ENCODE peak calls at places on chromosome 21, in five cellular contexts. T is K562, U is SK-N-SH, O is HepG2, Y is H1. B is an unnamed sample.

GRCh38 chr21:41966872-41967621 is 13.2 kb upstream of the C2CD2 start:
- DNase-seq in T (no peak), Y (peak), U (no peak), O (no peak), B (no peak)

GRCh38 chr21:42332557-42332956 is 17.3 kb upstream of the TFF3 start:
- DNase-seq in T (no peak), O (no peak), Y (no peak), U (no peak), B (no peak)

GRCh38 chr21:27425574-27425973 is 458.7 kb upstream of the ADAMTS5 start:
- DNase-seq in O (no peak), T (no peak), Y (no peak), U (peak), B (no peak)

GRCh38 chr21:20020032-20020431 is 978.2 kb upstream of the NCAM2 start:
- DNase-seq in T (no peak), Y (no peak), U (no peak), O (no peak), B (no peak)

GRCh38 chr21:26707241-26707640 is 134.2 kb upstream of the CYYR1 start:
- DNase-seq in O (no peak), Y (no peak), T (no peak), U (no peak), B (no peak)

GRCh38 chr21:28283652-28284490 is 708.8 kb downstream of the LTN1 start:
- DNase-seq in Y (no peak), O (peak), U (peak), T (no peak), B (no peak)

GRCh38 chr21:42122808-42123207 is 51.7 kb downstream of the UMODL1 start:
- DNase-seq in O (no peak), T (no peak), U (no peak), Y (no peak), B (no peak)

GRCh38 chr21:42663860-42664535 is 10.6 kb downstream of the PDE9A start:
- DNase-seq in T (no peak), U (no peak), Y (no peak), O (no peak), B (no peak)

GRCh38 chr21:42343556-42343955 is 7.2 kb downstream of the TFF2 start:
- DNase-seq in U (no peak), Y (no peak), O (no peak), T (no peak), B (no peak)

GRCh38 chr21:42617476-42617875 is 35.9 kb upstream of the PDE9A start:
- DNase-seq in O (no peak), Y (no peak), U (peak), T (no peak), B (no peak)

GRCh38 chr21:41545500-41546359 is 37.8 kb upstream of the TMPRSS2 start:
- DNase-seq in U (no peak), T (no peak), Y (no peak), O (no peak), B (peak)

GRCh38 chr21:42737969-42738590 is 84.7 kb downstream of the PDE9A start:
- DNase-seq in U (no peak), O (peak), Y (no peak), T (no peak), B (no peak)

GRCh38 chr21:38243732-38244406 is 12.9 kb upstream of the KCNJ15 start:
- DNase-seq in U (no peak), Y (no peak), T (no peak), O (no peak), B (peak)

GRCh38 chr21:46667735-46668380 is 32.4 kb downstream of the PRMT2 start:
- DNase-seq in U (peak), O (peak), T (no peak), Y (peak), B (no peak)

GRCh38 chr21:41536076-41536826 is 28.3 kb upstream of the TMPRSS2 start:
- DNase-seq in T (no peak), Y (no peak), U (no peak), O (no peak), B (no peak)

GRCh38 chr21:26405071-26405470 is 168.0 kb downstream of the CYYR1 start:
- DNase-seq in U (no peak), T (no peak), O (no peak), Y (no peak), B (no peak)

GRCh38 chr21:41460578-41461527 is 34.8 kb downstream of the MX1 start:
- DNase-seq in U (peak), O (peak), Y (peak), T (peak), B (no peak)

GRCh38 chr21:20994790-20995189 is 3.4 kb upstream of the NCAM2 start:
- DNase-seq in U (no peak), T (no peak), Y (no peak), O (no peak), B (no peak)

GRCh38 chr21:42370894-42371654 is 4.7 kb upstream of the TFF1 start:
- DNase-seq in O (no peak), T (peak), U (no peak), Y (no peak), B (no peak)

GRCh38 chr21:42818328-42818749 is 61.0 kb downstream of the WDR4 start:
- DNase-seq in U (peak), T (peak), Y (peak), O (peak), B (no peak)

GRCh38 chr21:28644762-28645161 is 347.9 kb downstream of the LTN1 start:
- DNase-seq in Y (no peak), T (no peak), U (no peak), O (no peak), B (no peak)

GRCh38 chr21:42213082-42213774 is 5.7 kb upstream of the ABCG1 start:
- DNase-seq in Y (no peak), O (no peak), U (no peak), T (no peak), B (no peak)

GRCh38 chr21:46617267-46618051 is 12.6 kb upstream of the S100B start:
- DNase-seq in T (no peak), O (no peak), U (no peak), Y (no peak), B (no peak)

GRCh38 chr21:41681939-41682718 is 84.7 kb downstream of the RIPK4 start:
- DNase-seq in U (no peak), T (no peak), Y (no peak), O (no peak), B (no peak)

GRCh38 chr21:42019101-42019605 is 9.0 kb upstream of the ZBTB21 start:
- DNase-seq in U (no peak), O (no peak), T (no peak), Y (no peak), B (no peak)

GRCh38 chr21:15278851-15279250 is 214.1 kb upstream of the NRIP1 start:
- DNase-seq in Y (no peak), T (no peak), U (no peak), O (no peak), B (no peak)

GRCh38 chr21:15275615-15276228 is 210.9 kb upstream of the NRIP1 start:
- DNase-seq in T (no peak), O (no peak), Y (no peak), U (no peak), B (no peak)

GRCh38 chr21:15278279-15278678 is 213.5 kb upstream of the NRIP1 start:
- DNase-seq in Y (no peak), O (no peak), U (no peak), T (no peak), B (no peak)

GRCh38 chr21:15276243-15276642 is 211.4 kb upstream of the NRIP1 start:
- DNase-seq in U (no peak), T (no peak), Y (no peak), O (no peak), B (no peak)

GRCh38 chr21:15277498-15277897 is 212.7 kb upstream of the NRIP1 start:
- DNase-seq in T (no peak), Y (no peak), U (no peak), O (no peak), B (no peak)
- TF ChIP-seq TAF1 in T (no peak), Y (no peak), U (no peak), O (no peak), B (no peak)

DNA sequence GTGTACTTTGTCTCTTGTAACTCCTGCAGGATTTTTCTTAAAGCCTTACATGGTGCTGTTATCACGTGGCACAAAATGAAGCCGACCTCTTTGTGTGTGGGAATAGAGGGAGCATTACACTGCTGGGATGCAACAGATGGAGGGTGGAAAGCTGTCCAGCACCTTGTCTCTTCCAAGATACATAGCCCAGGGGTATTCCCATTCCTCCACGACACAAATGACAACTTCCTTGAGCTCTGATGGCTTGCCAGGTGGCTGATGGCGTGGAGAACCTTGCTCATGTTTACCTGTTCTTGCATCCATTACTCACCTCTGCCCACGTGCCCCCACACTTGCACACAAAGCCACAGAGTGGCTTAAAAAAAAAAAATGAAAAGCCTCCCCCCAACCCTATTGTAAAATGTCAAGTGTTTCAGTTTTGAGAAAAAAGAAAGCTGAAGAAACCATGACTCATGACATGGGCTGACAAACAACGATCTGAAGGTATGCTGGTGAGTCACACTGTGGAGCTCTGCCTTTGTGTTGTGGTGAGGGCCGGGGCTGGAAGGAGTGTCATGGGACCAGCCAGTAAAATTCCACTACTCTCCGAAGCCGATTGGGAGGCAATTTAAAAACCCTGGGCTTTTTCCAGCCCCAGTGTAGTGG is 32.0 kb upstream of the ATP5PO start:
- DNase-seq in U (peak), O (peak), Y (peak), T (peak), B (peak)
- TF ChIP-seq RFX5 in U (no peak), O (no peak), Y (no peak), T (no peak), B (no peak)

DNA sequence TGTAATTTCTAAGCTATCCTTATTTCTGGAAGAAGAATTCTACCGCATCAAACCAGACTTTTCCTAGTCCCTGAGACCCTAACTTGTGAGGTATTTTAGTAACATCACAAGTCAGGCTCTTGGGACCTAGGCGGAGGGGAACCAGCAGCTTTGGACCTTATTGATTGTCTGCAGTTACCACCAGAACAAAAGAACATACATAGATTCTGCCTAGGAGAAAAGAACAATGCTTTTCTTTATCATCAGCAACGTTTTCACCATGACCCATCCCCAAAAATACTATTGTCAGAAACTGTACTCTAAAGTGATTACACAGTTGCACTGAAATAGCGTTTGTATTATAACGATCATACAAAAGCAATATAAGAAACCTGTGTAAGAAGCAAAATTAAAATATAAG is 860.4 kb downstream of the USP25 start:
- DNase-seq in U (no peak), O (no peak), T (no peak), Y (no peak), B (no peak)
- TF ChIP-seq TAF1 in U (no peak), O (no peak), T (no peak), Y (no peak), B (no peak)

GRCh38 chr21:36910581-36911307 is 55.7 kb downstream of the HLCS start:
- DNase-seq in Y (no peak), O (no peak), U (peak), T (no peak), B (no peak)

GRCh38 chr21:36909901-36910561 is 56.4 kb downstream of the HLCS start:
- DNase-seq in U (no peak), Y (no peak), O (peak), T (no peak), B (no peak)

GRCh38 chr21:36909423-36909822 is 57.0 kb downstream of the HLCS start:
- DNase-seq in Y (no peak), U (no peak), O (no peak), T (no peak), B (no peak)

GRCh38 chr21:36904093-36904666 is 62.3 kb downstream of the HLCS start:
- DNase-seq in O (no peak), Y (no peak), T (no peak), U (no peak), B (no peak)

DNA sequence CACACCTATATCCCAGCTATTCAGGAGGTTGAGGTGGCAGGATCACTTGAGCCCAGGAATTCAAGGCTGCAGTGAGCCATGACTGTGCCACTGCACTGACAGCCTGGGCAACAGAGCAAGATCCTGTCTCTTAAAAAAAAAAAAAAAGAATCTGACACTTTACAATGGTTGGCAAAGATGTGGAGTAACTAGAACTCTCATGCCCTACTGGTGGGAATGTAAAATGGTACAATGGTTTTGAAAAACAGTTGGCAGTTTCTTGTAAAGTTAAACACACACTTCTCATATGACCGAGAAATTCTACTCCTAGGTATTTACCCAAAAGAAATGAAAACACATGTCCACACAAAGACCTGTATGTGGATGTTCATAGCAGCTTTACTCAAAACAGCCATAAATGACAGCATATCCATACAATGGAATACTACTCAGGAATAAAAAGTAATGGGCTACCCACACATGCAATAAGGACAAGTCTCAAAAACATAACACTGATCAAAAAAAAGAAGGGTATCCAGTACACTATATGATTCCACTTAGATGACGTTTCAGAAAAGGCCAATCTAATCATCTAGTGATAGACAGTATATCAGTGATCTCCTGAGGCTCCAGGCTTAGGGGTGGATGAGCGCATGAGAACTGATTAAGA is 58.1 kb downstream of the HLCS start:
- DNase-seq in Y (no peak), O (no peak), T (no peak), U (no peak), B (no peak)
- TF ChIP-seq RFX5 in Y (no peak), O (no peak), T (no peak), U (no peak), B (no peak)

DNA sequence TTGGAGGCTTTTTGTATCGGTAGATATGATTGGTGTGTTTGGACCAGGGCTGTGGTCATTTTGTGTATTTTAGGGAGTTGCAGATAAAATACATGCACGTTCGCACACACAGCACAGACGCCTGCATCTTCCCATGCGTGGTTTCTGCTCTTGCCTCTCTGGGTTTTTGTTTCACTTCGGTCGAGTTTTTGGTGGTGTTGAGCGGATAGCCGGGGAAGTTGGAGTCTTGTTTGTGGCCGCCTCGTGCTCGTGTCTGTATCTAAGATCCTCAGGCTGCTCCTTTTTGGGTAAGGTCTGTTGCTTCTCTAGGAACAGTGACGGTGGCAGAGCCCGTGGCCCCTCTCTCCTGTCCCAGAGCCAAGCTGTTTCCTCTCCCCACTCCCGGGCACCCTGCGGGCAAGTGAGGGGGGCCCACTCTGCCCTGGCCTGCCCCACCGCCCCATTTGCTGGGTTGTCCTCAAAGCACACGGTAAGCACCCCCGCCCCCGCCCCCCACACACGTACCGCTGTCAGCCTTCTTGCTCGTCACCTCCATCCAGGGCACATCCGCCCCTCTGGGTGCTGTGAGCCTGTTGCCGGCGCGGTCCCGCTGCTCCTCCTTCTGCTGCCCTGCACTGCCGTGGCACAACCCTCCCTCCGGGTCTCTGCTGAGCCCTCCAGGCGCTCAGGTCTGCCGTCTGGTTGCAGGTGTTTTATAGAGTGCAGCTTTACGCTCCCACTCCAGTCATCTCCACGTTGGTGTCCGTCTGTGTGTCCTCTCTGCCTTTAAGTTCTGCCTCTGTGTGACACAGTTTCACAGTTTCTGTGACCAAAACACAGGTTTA is 51.9 kb downstream of the AGPAT3 start:
- DNase-seq in Y (peak), U (no peak), O (no peak), T (peak), B (peak)
- TF ChIP-seq TAF1 in Y (no peak), U (no peak), O (no peak), T (peak), B (peak)

DNA sequence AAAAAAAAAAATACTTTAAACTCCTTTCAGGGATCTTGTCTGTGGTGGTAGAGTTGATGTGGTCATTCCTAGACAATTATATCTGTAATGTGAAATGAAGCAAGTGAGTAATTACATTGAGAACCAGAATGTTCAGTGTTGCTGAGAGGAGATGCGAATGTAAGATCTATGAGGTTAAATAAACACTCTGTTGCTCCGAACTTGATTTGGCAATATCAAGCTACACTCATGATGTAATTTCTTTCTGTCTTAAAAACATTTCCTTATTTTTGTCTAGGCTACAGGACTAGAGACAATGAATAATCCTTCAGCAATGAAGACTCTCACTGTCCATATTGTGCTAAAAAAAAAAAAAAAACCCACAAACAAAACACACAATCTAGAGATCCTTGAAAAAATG is 63.1 kb upstream of the IGSF5 start:
- DNase-seq in O (no peak), Y (no peak), T (no peak), U (no peak), B (no peak)
- TF ChIP-seq RFX5 in O (no peak), Y (no peak), T (no peak), U (no peak), B (no peak)

GRCh38 chr21:45378258-45378966 is 26.6 kb upstream of the COL18A1 start:
- DNase-seq in U (no peak), T (no peak), Y (peak), O (no peak), B (no peak)
- TF ChIP-seq TAF1 in U (no peak), T (no peak), Y (no peak), O (no peak), B (no peak)

GRCh38 chr21:15729674-15730483 is at the start of gene USP25:
- DNase-seq in U (peak), T (peak), O (peak), Y (peak), B (peak)

GRCh38 chr21:15730484-15731242 is 881 bp downstream of the USP25 start:
- DNase-seq in O (no peak), U (no peak), T (peak), Y (no peak), B (no peak)

GRCh38 chr21:15731243-15731613 is 1.4 kb downstream of the USP25 start:
- DNase-seq in Y (no peak), U (no peak), O (peak), T (no peak), B (no peak)

GRCh38 chr21:15732996-15733329 is 3.2 kb downstream of the USP25 start:
- DNase-seq in T (peak), Y (no peak), U (no peak), O (no peak), B (no peak)

GRCh38 chr21:15732290-15732995 is 2.7 kb downstream of the USP25 start:
- DNase-seq in T (no peak), U (no peak), O (peak), Y (no peak), B (peak)
- TF ChIP-seq RFX5 in T (no peak), U (no peak), O (no peak), Y (no peak), B (no peak)

B was measured in GM12878.